ENCODE peak calls at places on chromosomes 2 and 18, in six cellular contexts. P is pancreas, Y is aorta, D is left ventricle myocardium inferior, U is small intestine, A is tibial nerve. S is an unnamed sample.

GRCh38 chr2:182477774-182478173 is 50.9 kb upstream of the PDE1A start:
- DNase-seq in P (no peak), D (no peak), U (no peak), Y (no peak), A (no peak), S (no peak)

GRCh38 chr2:50720695-50721314 is 311.1 kb downstream of the NRXN1 start:
- DNase-seq in U (no peak), D (no peak), Y (no peak), P (no peak), A (no peak), S (no peak)

GRCh38 chr2:225282858-225283693 is 116.4 kb upstream of the NYAP2 start:
- DNase-seq in P (no peak), A (no peak), U (peak; percentile 43), Y (no peak), D (no peak), S (no peak)

GRCh38 chr2:29314816-29315571 is 199.8 kb downstream of the CLIP4 start:
- DNase-seq in U (peak; percentile 60), P (no peak), D (no peak), Y (no peak), A (no peak), S (peak; percentile 5)

GRCh38 chr2:101533611-101534601 is 59.0 kb upstream of the RFX8 start:
- DNase-seq in D (no peak), U (no peak), A (no peak), P (no peak), Y (peak; percentile 59), S (no peak)

GRCh38 chr2:188786368-188786781 is 187.8 kb upstream of the COL3A1 start:
- DNase-seq in P (no peak), A (peak; percentile 10), U (no peak), D (no peak), Y (peak; percentile 44), S (no peak)

GRCh38 chr2:40129725-40130124 is 322.2 kb downstream of the SLC8A1 start:
- DNase-seq in Y (no peak), U (no peak), A (no peak), P (no peak), D (peak; percentile 56), S (no peak)

GRCh38 chr2:240257940-240258580 is 117.6 kb upstream of the OTOS start:
- DNase-seq in P (peak; percentile 64), A (no peak), U (no peak), D (no peak), Y (no peak), S (no peak)

GRCh38 chr18:59229681-59230443 is 9.9 kb downstream of the GRP start:
- DNase-seq in Y (no peak), D (no peak), P (no peak), U (no peak), A (no peak), S (no peak)

GRCh38 chr2:226791056-226791486 is 8.5 kb downstream of the IRS1 start:
- DNase-seq in A (peak; percentile 55), D (no peak), P (peak; percentile 70), Y (no peak), U (peak; percentile 60), S (peak; percentile 71)

GRCh38 chr2:235066895-235067294 is 115.1 kb downstream of the SH3BP4 start:
- DNase-seq in P (no peak), A (no peak), U (no peak), D (no peak), Y (no peak), S (no peak)

GRCh38 chr2:11681722-11682589 is 12.0 kb upstream of the NTSR2 start:
- DNase-seq in U (peak; percentile 29), P (peak; percentile 69), A (no peak), D (no peak), Y (no peak), S (no peak)

GRCh38 chr2:156445311-156446218 is 9.4 kb downstream of the GPD2 start:
- DNase-seq in D (no peak), A (no peak), U (no peak), Y (no peak), P (no peak), S (no peak)

GRCh38 chr18:77749189-77749588 is 499.5 kb downstream of the GALR1 start:
- DNase-seq in U (no peak), P (no peak), A (no peak), D (no peak), Y (no peak), S (no peak)

GRCh38 chr2:95158891-95159619 is 593 bp downstream of the ZNF514 start:
- DNase-seq in A (peak; percentile 10), U (peak; percentile 51), P (peak; percentile 84), D (peak; percentile 52), Y (peak; percentile 67), S (no peak)

GRCh38 chr2:126449677-126450076 is 206.3 kb upstream of the GYPC start:
- DNase-seq in P (no peak), D (no peak), Y (no peak), A (no peak), U (no peak), S (no peak)

GRCh38 chr18:28174181-28174906 is 2.6 kb downstream of the CDH2 start:
- DNase-seq in A (no peak), Y (no peak), U (no peak), D (no peak), P (no peak), S (no peak)

GRCh38 chr2:128497461-128497860 is 178.8 kb upstream of the HS6ST1 start:
- DNase-seq in D (no peak), A (no peak), P (no peak), U (no peak), Y (no peak), S (no peak)

GRCh38 chr18:75970212-75970611 is 524.8 kb downstream of the ZNF516 start:
- DNase-seq in D (no peak), U (no peak), A (no peak), Y (no peak), P (no peak), S (no peak)

GRCh38 chr2:219441451-219442205 is 7.0 kb downstream of the SPEG start:
- DNase-seq in D (no peak), U (no peak), A (no peak), Y (peak; percentile 86), P (peak; percentile 64), S (peak; percentile 33)

GRCh38 chr2:88865801-88866353 is 174.4 kb downstream of the RPIA start:
- DNase-seq in P (no peak), D (no peak), A (no peak), U (no peak), Y (no peak), S (no peak)

GRCh38 chr2:230797515-230798495 is 66.9 kb upstream of the ITM2C start:
- DNase-seq in P (no peak), Y (no peak), U (no peak), A (no peak), D (no peak), S (no peak)

GRCh38 chr2:56889738-56890137 is 705.9 kb downstream of the CCDC85A start:
- DNase-seq in Y (no peak), D (no peak), U (no peak), A (no peak), P (no peak), S (no peak)

GRCh38 chr18:6355789-6356589 is 58.7 kb downstream of the L3MBTL4 start:
- DNase-seq in U (peak; percentile 57), P (no peak), D (no peak), Y (no peak), A (no peak), S (no peak)

GRCh38 chr2:118044849-118045248 is 31.0 kb upstream of the CCDC93 start:
- DNase-seq in D (no peak), U (no peak), P (no peak), A (no peak), Y (no peak), S (no peak)

GRCh38 chr2:118044103-118044716 is 30.3 kb upstream of the CCDC93 start:
- DNase-seq in P (no peak), Y (no peak), U (no peak), A (no peak), D (no peak), S (no peak)

GRCh38 chr2:118046628-118047210 is 32.8 kb upstream of the CCDC93 start:
- DNase-seq in P (no peak), Y (no peak), D (no peak), U (peak; percentile 49), A (no peak), S (no peak)

DNA sequence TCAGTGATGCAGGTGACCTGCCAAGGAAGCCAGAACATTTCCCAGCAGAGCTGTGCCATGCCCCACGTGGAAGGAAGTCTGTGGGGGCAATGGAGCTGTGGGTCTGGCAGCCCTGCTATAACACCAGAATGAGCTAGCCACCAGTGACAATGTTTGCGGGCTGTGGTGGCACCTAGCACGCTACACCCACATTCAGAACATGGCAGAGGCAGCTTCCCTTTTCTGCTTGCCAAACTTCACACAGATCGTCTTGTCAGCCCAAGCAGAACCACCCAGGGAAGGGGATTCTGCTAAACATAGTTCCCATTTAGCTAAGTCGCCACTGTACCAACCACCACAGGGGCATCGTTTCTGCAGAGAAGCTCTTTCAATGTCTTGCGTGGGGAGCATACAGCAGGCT is 27.0 kb upstream of the CCDC93 start:
- DNase-seq in P (no peak), A (no peak), U (no peak), D (no peak), Y (no peak), S (no peak)
- H3K4me3 ChIP-seq in P (no peak overlapping the region), A (no peak overlapping the region), U (no peak overlapping the region), D (no peak overlapping the region), Y (no peak overlapping the region), S (no peak overlapping the region)

GRCh38 chr2:136323935-136324334 is 206.0 kb upstream of the CXCR4 start:
- DNase-seq in Y (no peak), U (no peak), D (no peak), A (no peak), P (no peak), S (no peak)
- H3K4me1 ChIP-seq in Y (no peaks in the 10 kb centered on the region), U (no peaks in the 10 kb centered on the region), D (no peaks in the 10 kb centered on the region), A (peaks cover 5% of the 10 kb centered on the region), P (no peaks in the 10 kb centered on the region), S (peaks cover 36% of the 10 kb centered on the region)

DNA sequence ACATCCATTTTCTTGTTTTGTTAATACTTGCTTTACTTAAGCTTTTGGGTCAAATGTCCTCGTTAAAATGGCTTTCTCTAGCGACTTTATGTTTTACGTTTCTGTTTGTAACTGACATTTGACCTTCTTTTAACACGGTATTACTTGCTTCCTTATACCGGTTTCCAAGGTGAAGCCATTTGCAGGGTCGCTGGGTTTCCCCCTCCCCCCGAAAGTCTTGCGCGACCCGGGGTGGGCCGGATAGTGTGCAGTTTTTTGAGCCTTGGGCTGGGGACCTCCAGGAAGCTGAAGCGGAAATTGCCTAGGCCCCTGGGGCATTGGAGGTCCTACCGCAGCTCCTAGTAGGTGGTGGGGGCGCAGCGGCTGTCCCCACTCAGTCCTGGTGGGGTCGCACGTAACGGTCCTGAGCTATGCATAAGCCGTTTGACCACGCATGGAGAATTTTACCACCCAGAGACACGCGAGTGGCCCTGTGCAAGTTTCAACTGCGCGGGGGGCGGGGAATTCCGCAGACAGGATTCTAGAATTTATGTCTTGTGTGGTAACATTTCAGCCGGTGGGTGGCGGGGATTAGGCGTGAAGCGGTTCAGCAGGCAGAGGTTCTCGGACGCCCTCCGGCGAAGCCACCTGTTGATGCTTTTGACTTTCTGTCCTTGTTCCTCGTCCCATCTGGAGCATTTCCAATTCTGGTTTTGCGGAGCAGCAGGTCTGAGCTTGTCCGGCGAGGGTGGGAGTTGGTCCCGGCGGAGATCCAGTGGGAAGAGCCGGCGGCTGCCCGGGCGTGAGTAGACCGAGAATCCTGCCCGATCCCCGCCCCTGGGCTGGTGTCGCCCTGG is 2.4 kb downstream of the CFLAR start:
- DNase-seq in D (peak; percentile 92), U (peak; percentile 82), A (peak; percentile 91), P (peak; percentile 91), Y (peak; percentile 94), S (peak; percentile 77)
- H3K4me3 ChIP-seq in D (peak overlapping the region; percentile 88), U (peak overlapping the region; percentile 79), A (peak overlapping the region; percentile 95), P (peak overlapping the region; percentile 93), Y (peak overlapping the region; percentile 57), S (peak overlapping the region; percentile 87)

DNA sequence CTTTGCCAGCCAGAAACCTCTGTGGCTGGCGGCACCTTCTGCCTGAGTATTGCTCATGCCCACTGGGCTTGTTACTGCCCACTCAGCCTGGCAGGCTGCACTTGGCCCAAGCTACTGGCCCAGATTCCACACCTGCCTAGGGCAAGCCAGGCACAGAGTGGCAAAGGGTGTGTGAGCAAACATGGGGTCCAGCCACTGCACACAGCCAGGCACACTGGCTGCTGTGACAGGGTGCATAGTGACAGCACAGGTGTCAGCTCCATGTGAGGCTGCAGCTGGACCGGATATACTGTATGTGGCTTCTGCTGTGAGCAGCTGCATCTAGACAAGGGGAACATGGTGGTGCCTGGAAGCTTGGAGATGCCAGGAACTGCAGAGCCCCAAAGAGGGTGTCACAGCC is 113.9 kb downstream of the COPS8 start:
- DNase-seq in Y (no peak), D (no peak), P (no peak), U (no peak), A (no peak), S (no peak)
- H3K4me1 ChIP-seq in Y (no peaks in the 10 kb centered on the region), D (peaks cover 14% of the 10 kb centered on the region), P (no peaks in the 10 kb centered on the region), U (no peaks in the 10 kb centered on the region), A (no peaks in the 10 kb centered on the region), S (no peaks in the 10 kb centered on the region)

S was measured in effector memory CD4-positive, alpha-beta T cell.